ENCODE peak calls at places on chromosomes 3 and 15, in ten cellular contexts. One of them, this sample, is unnamed.

GRCh38 chr15:77342767-77343166 is 77.1 kb downstream of the PEAK1 start:
- DNase-seq in stimulated activated CD8-positive, alpha-beta memory T cell treated with anti-CD3 and anti-CD28 coated beads, Interleukin-4, amount 100 ng/mL, for 48 hours: no peak
- DNase-seq in BE2C: no peak
- DNase-seq in AML-193: no peak
- DNase-seq in glutamatergic neuron: no peak
- DNase-seq in amygdala: no peak
- DNase-seq in stimulated activated CD4-positive, alpha-beta T cell treated with anti-CD3 and anti-CD28 coated beads, TNF-alpha, amount 100 ng/mL, for 24 hours: no peak
- DNase-seq in activated naive CD4-positive, alpha-beta T cell treated with anti-CD3 and anti-CD28 coated beads, Interleukin-2, amount 50 U/mL, for 16 hours: no peak
- DNase-seq in anterior cingulate cortex: no peak
- DNase-seq in dorsolateral prefrontal cortex: no peak
- DNase-seq in this sample: no peak

GRCh38 chr3:128197855-128198254 is 44.6 kb downstream of the EEFSEC start:
- DNase-seq in stimulated activated CD8-positive, alpha-beta memory T cell treated with anti-CD3 and anti-CD28 coated beads, Interleukin-4, amount 100 ng/mL, for 48 hours: no peak
- DNase-seq in BE2C: no peak
- DNase-seq in AML-193: no peak
- DNase-seq in glutamatergic neuron: no peak
- DNase-seq in amygdala: no peak
- DNase-seq in stimulated activated CD4-positive, alpha-beta T cell treated with anti-CD3 and anti-CD28 coated beads, TNF-alpha, amount 100 ng/mL, for 24 hours: no peak
- DNase-seq in activated naive CD4-positive, alpha-beta T cell treated with anti-CD3 and anti-CD28 coated beads, Interleukin-2, amount 50 U/mL, for 16 hours: no peak
- DNase-seq in anterior cingulate cortex: no peak
- DNase-seq in dorsolateral prefrontal cortex: no peak
- DNase-seq in this sample: no peak

GRCh38 chr3:85110393-85110792 is 151.6 kb downstream of the CADM2 start:
- DNase-seq in stimulated activated CD8-positive, alpha-beta memory T cell treated with anti-CD3 and anti-CD28 coated beads, Interleukin-4, amount 100 ng/mL, for 48 hours: no peak
- DNase-seq in BE2C: no peak
- DNase-seq in AML-193: no peak
- DNase-seq in glutamatergic neuron: no peak
- DNase-seq in amygdala: no peak
- DNase-seq in stimulated activated CD4-positive, alpha-beta T cell treated with anti-CD3 and anti-CD28 coated beads, TNF-alpha, amount 100 ng/mL, for 24 hours: no peak
- DNase-seq in activated naive CD4-positive, alpha-beta T cell treated with anti-CD3 and anti-CD28 coated beads, Interleukin-2, amount 50 U/mL, for 16 hours: no peak
- DNase-seq in anterior cingulate cortex: no peak
- DNase-seq in dorsolateral prefrontal cortex: no peak
- DNase-seq in this sample: no peak

GRCh38 chr15:97504031-97504430 is 456.5 kb upstream of the ARRDC4 start:
- DNase-seq in stimulated activated CD8-positive, alpha-beta memory T cell treated with anti-CD3 and anti-CD28 coated beads, Interleukin-4, amount 100 ng/mL, for 48 hours: no peak
- DNase-seq in BE2C: peak; percentile 19
- DNase-seq in AML-193: peak; percentile 48
- DNase-seq in glutamatergic neuron: no peak
- DNase-seq in amygdala: no peak
- DNase-seq in stimulated activated CD4-positive, alpha-beta T cell treated with anti-CD3 and anti-CD28 coated beads, TNF-alpha, amount 100 ng/mL, for 24 hours: no peak
- DNase-seq in activated naive CD4-positive, alpha-beta T cell treated with anti-CD3 and anti-CD28 coated beads, Interleukin-2, amount 50 U/mL, for 16 hours: no peak
- DNase-seq in anterior cingulate cortex: no peak
- DNase-seq in dorsolateral prefrontal cortex: no peak
- DNase-seq in this sample: no peak

GRCh38 chr3:184011937-184012889 is 5.5 kb downstream of the ABCC5 start:
- DNase-seq in stimulated activated CD8-positive, alpha-beta memory T cell treated with anti-CD3 and anti-CD28 coated beads, Interleukin-4, amount 100 ng/mL, for 48 hours: no peak
- DNase-seq in BE2C: no peak
- DNase-seq in AML-193: no peak
- DNase-seq in glutamatergic neuron: no peak
- DNase-seq in amygdala: no peak
- DNase-seq in stimulated activated CD4-positive, alpha-beta T cell treated with anti-CD3 and anti-CD28 coated beads, TNF-alpha, amount 100 ng/mL, for 24 hours: no peak
- DNase-seq in activated naive CD4-positive, alpha-beta T cell treated with anti-CD3 and anti-CD28 coated beads, Interleukin-2, amount 50 U/mL, for 16 hours: no peak
- DNase-seq in anterior cingulate cortex: no peak
- DNase-seq in dorsolateral prefrontal cortex: no peak
- DNase-seq in this sample: no peak

GRCh38 chr3:112390783-112391641 is 58.1 kb downstream of the CD200 start:
- DNase-seq in stimulated activated CD8-positive, alpha-beta memory T cell treated with anti-CD3 and anti-CD28 coated beads, Interleukin-4, amount 100 ng/mL, for 48 hours: no peak
- DNase-seq in BE2C: no peak
- DNase-seq in AML-193: no peak
- DNase-seq in glutamatergic neuron: no peak
- DNase-seq in amygdala: no peak
- DNase-seq in stimulated activated CD4-positive, alpha-beta T cell treated with anti-CD3 and anti-CD28 coated beads, TNF-alpha, amount 100 ng/mL, for 24 hours: no peak
- DNase-seq in activated naive CD4-positive, alpha-beta T cell treated with anti-CD3 and anti-CD28 coated beads, Interleukin-2, amount 50 U/mL, for 16 hours: no peak
- DNase-seq in anterior cingulate cortex: peak; percentile 28
- DNase-seq in dorsolateral prefrontal cortex: no peak
- DNase-seq in this sample: no peak

GRCh38 chr3:123871946-123872345 is 12.2 kb downstream of the MYLK start:
- DNase-seq in stimulated activated CD8-positive, alpha-beta memory T cell treated with anti-CD3 and anti-CD28 coated beads, Interleukin-4, amount 100 ng/mL, for 48 hours: no peak
- DNase-seq in BE2C: no peak
- DNase-seq in AML-193: no peak
- DNase-seq in glutamatergic neuron: no peak
- DNase-seq in amygdala: no peak
- DNase-seq in stimulated activated CD4-positive, alpha-beta T cell treated with anti-CD3 and anti-CD28 coated beads, TNF-alpha, amount 100 ng/mL, for 24 hours: no peak
- DNase-seq in activated naive CD4-positive, alpha-beta T cell treated with anti-CD3 and anti-CD28 coated beads, Interleukin-2, amount 50 U/mL, for 16 hours: no peak
- DNase-seq in anterior cingulate cortex: no peak
- DNase-seq in dorsolateral prefrontal cortex: no peak
- DNase-seq in this sample: no peak

GRCh38 chr15:82832601-82833209 is 23.3 kb downstream of the WHAMM start:
- DNase-seq in stimulated activated CD8-positive, alpha-beta memory T cell treated with anti-CD3 and anti-CD28 coated beads, Interleukin-4, amount 100 ng/mL, for 48 hours: peak; percentile 60
- DNase-seq in BE2C: no peak
- DNase-seq in AML-193: peak; percentile 72
- DNase-seq in glutamatergic neuron: no peak
- DNase-seq in amygdala: no peak
- DNase-seq in stimulated activated CD4-positive, alpha-beta T cell treated with anti-CD3 and anti-CD28 coated beads, TNF-alpha, amount 100 ng/mL, for 24 hours: peak; percentile 18
- DNase-seq in activated naive CD4-positive, alpha-beta T cell treated with anti-CD3 and anti-CD28 coated beads, Interleukin-2, amount 50 U/mL, for 16 hours: peak; percentile 55
- DNase-seq in anterior cingulate cortex: no peak
- DNase-seq in dorsolateral prefrontal cortex: no peak
- DNase-seq in this sample: no peak

GRCh38 chr3:52291508-52292181 is 4.0 kb downstream of the GLYCTK start:
- DNase-seq in stimulated activated CD8-positive, alpha-beta memory T cell treated with anti-CD3 and anti-CD28 coated beads, Interleukin-4, amount 100 ng/mL, for 48 hours: peak; percentile 67
- DNase-seq in BE2C: peak; percentile 51
- DNase-seq in AML-193: no peak
- DNase-seq in glutamatergic neuron: peak; percentile 78
- DNase-seq in amygdala: no peak
- DNase-seq in stimulated activated CD4-positive, alpha-beta T cell treated with anti-CD3 and anti-CD28 coated beads, TNF-alpha, amount 100 ng/mL, for 24 hours: no peak
- DNase-seq in activated naive CD4-positive, alpha-beta T cell treated with anti-CD3 and anti-CD28 coated beads, Interleukin-2, amount 50 U/mL, for 16 hours: peak; percentile 32
- DNase-seq in anterior cingulate cortex: no peak
- DNase-seq in dorsolateral prefrontal cortex: no peak
- DNase-seq in this sample: peak; percentile 51

GRCh38 chr3:65827076-65827475 is 211.6 kb downstream of the MAGI1 start:
- DNase-seq in stimulated activated CD8-positive, alpha-beta memory T cell treated with anti-CD3 and anti-CD28 coated beads, Interleukin-4, amount 100 ng/mL, for 48 hours: no peak
- DNase-seq in BE2C: no peak
- DNase-seq in AML-193: no peak
- DNase-seq in glutamatergic neuron: no peak
- DNase-seq in amygdala: no peak
- DNase-seq in stimulated activated CD4-positive, alpha-beta T cell treated with anti-CD3 and anti-CD28 coated beads, TNF-alpha, amount 100 ng/mL, for 24 hours: no peak
- DNase-seq in activated naive CD4-positive, alpha-beta T cell treated with anti-CD3 and anti-CD28 coated beads, Interleukin-2, amount 50 U/mL, for 16 hours: no peak
- DNase-seq in anterior cingulate cortex: no peak
- DNase-seq in dorsolateral prefrontal cortex: no peak
- DNase-seq in this sample: no peak

GRCh38 chr3:126859415-126860246 is 123.3 kb upstream of the PLXNA1 start:
- DNase-seq in stimulated activated CD8-positive, alpha-beta memory T cell treated with anti-CD3 and anti-CD28 coated beads, Interleukin-4, amount 100 ng/mL, for 48 hours: no peak
- DNase-seq in BE2C: no peak
- DNase-seq in AML-193: no peak
- DNase-seq in glutamatergic neuron: no peak
- DNase-seq in amygdala: no peak
- DNase-seq in stimulated activated CD4-positive, alpha-beta T cell treated with anti-CD3 and anti-CD28 coated beads, TNF-alpha, amount 100 ng/mL, for 24 hours: no peak
- DNase-seq in activated naive CD4-positive, alpha-beta T cell treated with anti-CD3 and anti-CD28 coated beads, Interleukin-2, amount 50 U/mL, for 16 hours: no peak
- DNase-seq in anterior cingulate cortex: no peak
- DNase-seq in dorsolateral prefrontal cortex: no peak
- DNase-seq in this sample: no peak

GRCh38 chr3:45145223-45145622 is 955 bp downstream of the CDCP1 start:
- DNase-seq in stimulated activated CD8-positive, alpha-beta memory T cell treated with anti-CD3 and anti-CD28 coated beads, Interleukin-4, amount 100 ng/mL, for 48 hours: no peak
- DNase-seq in BE2C: no peak
- DNase-seq in AML-193: no peak
- DNase-seq in glutamatergic neuron: no peak
- DNase-seq in amygdala: no peak
- DNase-seq in stimulated activated CD4-positive, alpha-beta T cell treated with anti-CD3 and anti-CD28 coated beads, TNF-alpha, amount 100 ng/mL, for 24 hours: no peak
- DNase-seq in activated naive CD4-positive, alpha-beta T cell treated with anti-CD3 and anti-CD28 coated beads, Interleukin-2, amount 50 U/mL, for 16 hours: no peak
- DNase-seq in anterior cingulate cortex: no peak
- DNase-seq in dorsolateral prefrontal cortex: no peak
- DNase-seq in this sample: no peak

GRCh38 chr3:17195856-17196604 is 311.3 kb downstream of the PLCL2 start:
- DNase-seq in stimulated activated CD8-positive, alpha-beta memory T cell treated with anti-CD3 and anti-CD28 coated beads, Interleukin-4, amount 100 ng/mL, for 48 hours: no peak
- DNase-seq in BE2C: no peak
- DNase-seq in AML-193: no peak
- DNase-seq in glutamatergic neuron: no peak
- DNase-seq in amygdala: no peak
- DNase-seq in stimulated activated CD4-positive, alpha-beta T cell treated with anti-CD3 and anti-CD28 coated beads, TNF-alpha, amount 100 ng/mL, for 24 hours: no peak
- DNase-seq in activated naive CD4-positive, alpha-beta T cell treated with anti-CD3 and anti-CD28 coated beads, Interleukin-2, amount 50 U/mL, for 16 hours: no peak
- DNase-seq in anterior cingulate cortex: peak; percentile 23
- DNase-seq in dorsolateral prefrontal cortex: no peak
- DNase-seq in this sample: peak; percentile 29

GRCh38 chr3:155890671-155891190 is 20.3 kb downstream of the GMPS start:
- DNase-seq in stimulated activated CD8-positive, alpha-beta memory T cell treated with anti-CD3 and anti-CD28 coated beads, Interleukin-4, amount 100 ng/mL, for 48 hours: no peak
- DNase-seq in BE2C: no peak
- DNase-seq in AML-193: no peak
- DNase-seq in glutamatergic neuron: no peak
- DNase-seq in amygdala: no peak
- DNase-seq in stimulated activated CD4-positive, alpha-beta T cell treated with anti-CD3 and anti-CD28 coated beads, TNF-alpha, amount 100 ng/mL, for 24 hours: no peak
- DNase-seq in activated naive CD4-positive, alpha-beta T cell treated with anti-CD3 and anti-CD28 coated beads, Interleukin-2, amount 50 U/mL, for 16 hours: no peak
- DNase-seq in anterior cingulate cortex: no peak
- DNase-seq in dorsolateral prefrontal cortex: no peak
- DNase-seq in this sample: peak; percentile 74

GRCh38 chr3:66748175-66748876 is 247.5 kb upstream of the LRIG1 start:
- DNase-seq in stimulated activated CD8-positive, alpha-beta memory T cell treated with anti-CD3 and anti-CD28 coated beads, Interleukin-4, amount 100 ng/mL, for 48 hours: no peak
- DNase-seq in BE2C: no peak
- DNase-seq in AML-193: no peak
- DNase-seq in glutamatergic neuron: no peak
- DNase-seq in amygdala: no peak
- DNase-seq in stimulated activated CD4-positive, alpha-beta T cell treated with anti-CD3 and anti-CD28 coated beads, TNF-alpha, amount 100 ng/mL, for 24 hours: no peak
- DNase-seq in activated naive CD4-positive, alpha-beta T cell treated with anti-CD3 and anti-CD28 coated beads, Interleukin-2, amount 50 U/mL, for 16 hours: no peak
- DNase-seq in anterior cingulate cortex: no peak
- DNase-seq in dorsolateral prefrontal cortex: no peak
- DNase-seq in this sample: no peak

GRCh38 chr3:171290680-171291079 is 169.5 kb downstream of the TNIK start:
- DNase-seq in stimulated activated CD8-positive, alpha-beta memory T cell treated with anti-CD3 and anti-CD28 coated beads, Interleukin-4, amount 100 ng/mL, for 48 hours: no peak
- DNase-seq in BE2C: no peak
- DNase-seq in AML-193: no peak
- DNase-seq in glutamatergic neuron: no peak
- DNase-seq in amygdala: no peak
- DNase-seq in stimulated activated CD4-positive, alpha-beta T cell treated with anti-CD3 and anti-CD28 coated beads, TNF-alpha, amount 100 ng/mL, for 24 hours: no peak
- DNase-seq in activated naive CD4-positive, alpha-beta T cell treated with anti-CD3 and anti-CD28 coated beads, Interleukin-2, amount 50 U/mL, for 16 hours: no peak
- DNase-seq in anterior cingulate cortex: no peak
- DNase-seq in dorsolateral prefrontal cortex: no peak
- DNase-seq in this sample: no peak

GRCh38 chr15:31339558-31339895 is 12.9 kb downstream of the KLF13 start:
- DNase-seq in stimulated activated CD8-positive, alpha-beta memory T cell treated with anti-CD3 and anti-CD28 coated beads, Interleukin-4, amount 100 ng/mL, for 48 hours: no peak
- DNase-seq in BE2C: no peak
- DNase-seq in AML-193: no peak
- DNase-seq in glutamatergic neuron: no peak
- DNase-seq in amygdala: no peak
- DNase-seq in stimulated activated CD4-positive, alpha-beta T cell treated with anti-CD3 and anti-CD28 coated beads, TNF-alpha, amount 100 ng/mL, for 24 hours: no peak
- DNase-seq in activated naive CD4-positive, alpha-beta T cell treated with anti-CD3 and anti-CD28 coated beads, Interleukin-2, amount 50 U/mL, for 16 hours: no peak
- DNase-seq in anterior cingulate cortex: no peak
- DNase-seq in dorsolateral prefrontal cortex: peak; percentile 40
- DNase-seq in this sample: no peak

GRCh38 chr3:18657858-18658820 is 233.0 kb upstream of the SATB1 start:
- DNase-seq in stimulated activated CD8-positive, alpha-beta memory T cell treated with anti-CD3 and anti-CD28 coated beads, Interleukin-4, amount 100 ng/mL, for 48 hours: peak; percentile 48
- DNase-seq in BE2C: no peak
- DNase-seq in AML-193: no peak
- DNase-seq in glutamatergic neuron: no peak
- DNase-seq in amygdala: no peak
- DNase-seq in stimulated activated CD4-positive, alpha-beta T cell treated with anti-CD3 and anti-CD28 coated beads, TNF-alpha, amount 100 ng/mL, for 24 hours: no peak
- DNase-seq in activated naive CD4-positive, alpha-beta T cell treated with anti-CD3 and anti-CD28 coated beads, Interleukin-2, amount 50 U/mL, for 16 hours: no peak
- DNase-seq in anterior cingulate cortex: no peak
- DNase-seq in dorsolateral prefrontal cortex: no peak
- DNase-seq in this sample: no peak

GRCh38 chr3:141000027-141000663 is 51.0 kb upstream of the SPSB4 start:
- DNase-seq in stimulated activated CD8-positive, alpha-beta memory T cell treated with anti-CD3 and anti-CD28 coated beads, Interleukin-4, amount 100 ng/mL, for 48 hours: peak; percentile 61
- DNase-seq in BE2C: peak; percentile 83
- DNase-seq in AML-193: peak; percentile 35
- DNase-seq in glutamatergic neuron: peak; percentile 79
- DNase-seq in amygdala: no peak
- DNase-seq in stimulated activated CD4-positive, alpha-beta T cell treated with anti-CD3 and anti-CD28 coated beads, TNF-alpha, amount 100 ng/mL, for 24 hours: no peak
- DNase-seq in activated naive CD4-positive, alpha-beta T cell treated with anti-CD3 and anti-CD28 coated beads, Interleukin-2, amount 50 U/mL, for 16 hours: peak; percentile 37
- DNase-seq in anterior cingulate cortex: peak; percentile 22
- DNase-seq in dorsolateral prefrontal cortex: peak; percentile 76
- DNase-seq in this sample: peak; percentile 82

GRCh38 chr3:150454622-150455021 is 46.5 kb downstream of the TSC22D2 start:
- DNase-seq in stimulated activated CD8-positive, alpha-beta memory T cell treated with anti-CD3 and anti-CD28 coated beads, Interleukin-4, amount 100 ng/mL, for 48 hours: no peak
- DNase-seq in BE2C: no peak
- DNase-seq in AML-193: no peak
- DNase-seq in glutamatergic neuron: no peak
- DNase-seq in amygdala: no peak
- DNase-seq in stimulated activated CD4-positive, alpha-beta T cell treated with anti-CD3 and anti-CD28 coated beads, TNF-alpha, amount 100 ng/mL, for 24 hours: no peak
- DNase-seq in activated naive CD4-positive, alpha-beta T cell treated with anti-CD3 and anti-CD28 coated beads, Interleukin-2, amount 50 U/mL, for 16 hours: no peak
- DNase-seq in anterior cingulate cortex: no peak
- DNase-seq in dorsolateral prefrontal cortex: no peak
- DNase-seq in this sample: no peak